ENCODE peak calls at places on chromosome 3, in seven cellular contexts. S is aorta; E is CD4-positive, alpha-beta memory T cell; R is A549; L is fibroblast of lung; U is psoas muscle; J is A673. A is an unnamed sample.

GRCh38 chr3:43995078-43995928 is 246.4 kb upstream of the TOPAZ1 start:
- DNase-seq in S (no peak), E (no peak), R (peak; percentile 80), L (peak; percentile 27), U (no peak), J (peak; percentile 70), A (peak; percentile 44)

GRCh38 chr3:10417849-10418248 is 87.5 kb downstream of the ATP2B2 start:
- DNase-seq in S (no peak), E (no peak), R (peak; percentile 54), L (peak; percentile 49), U (no peak), J (no peak), A (peak; percentile 31)

GRCh38 chr3:32835943-32836342 is 18.1 kb downstream of the TRIM71 start:
- DNase-seq in S (no peak), E (no peak), R (no peak), L (no peak), U (no peak), J (no peak), A (peak; percentile 84)

GRCh38 chr3:142663865-142664264 is 60.0 kb upstream of the TRPC1 start:
- DNase-seq in S (no peak), E (no peak), R (peak; percentile 15), L (no peak), U (no peak), J (no peak), A (no peak)

GRCh38 chr3:15007681-15008141 is 57.4 kb downstream of the MRPS25 start:
- DNase-seq in S (no peak), E (no peak), R (no peak), L (peak; percentile 88), U (no peak), J (no peak), A (no peak)

GRCh38 chr3:127071597-127072001 is 88.7 kb downstream of the PLXNA1 start:
- DNase-seq in S (no peak), E (no peak), R (no peak), L (no peak), U (no peak), J (no peak), A (no peak)

GRCh38 chr3:197949767-197950660 is at the start of gene RPL35A:
- DNase-seq in S (peak; percentile 91), E (peak; percentile 95), R (peak; percentile 94), L (peak; percentile 97), U (peak; percentile 85), J (peak; percentile 97), A (peak; percentile 97)

GRCh38 chr3:55174723-55175122 is 246.9 kb upstream of the LRTM1 start:
- DNase-seq in S (no peak), E (no peak), R (no peak), L (no peak), U (no peak), J (no peak), A (no peak)

GRCh38 chr3:55873523-55874254 is 386.6 kb upstream of the WNT5A start:
- DNase-seq in S (no peak), E (no peak), R (peak; percentile 76), L (peak; percentile 50), U (no peak), J (no peak), A (no peak)

GRCh38 chr3:185216587-185216918 is 37.3 kb downstream of the EHHADH start:
- DNase-seq in S (peak; percentile 53), E (no peak), R (no peak), L (no peak), U (no peak), J (no peak), A (peak; percentile 28)
- H3K4me3 ChIP-seq in S (peak overlapping the region; percentile 84), E (no peak overlapping the region), R (no peak overlapping the region), L (no peak overlapping the region), U (peak overlapping the region; percentile 35), J (no peak overlapping the region), A (no peak overlapping the region)

GRCh38 chr3:47851888-47852603 is 49.1 kb downstream of the DHX30 start:
- DNase-seq in S (no peak), E (no peak), R (no peak), L (no peak), U (no peak), J (no peak), A (no peak)

GRCh38 chr3:47848599-47849117 is 45.7 kb downstream of the DHX30 start:
- DNase-seq in S (no peak), E (no peak), R (no peak), L (no peak), U (no peak), J (no peak), A (no peak)

GRCh38 chr3:47849186-47850061 is 46.5 kb downstream of the DHX30 start:
- DNase-seq in S (no peak), E (no peak), R (no peak), L (no peak), U (no peak), J (no peak), A (no peak)

GRCh38 chr3:47850803-47851417 is 48.0 kb downstream of the DHX30 start:
- DNase-seq in S (no peak), E (no peak), R (no peak), L (no peak), U (no peak), J (no peak), A (no peak)

DNA sequence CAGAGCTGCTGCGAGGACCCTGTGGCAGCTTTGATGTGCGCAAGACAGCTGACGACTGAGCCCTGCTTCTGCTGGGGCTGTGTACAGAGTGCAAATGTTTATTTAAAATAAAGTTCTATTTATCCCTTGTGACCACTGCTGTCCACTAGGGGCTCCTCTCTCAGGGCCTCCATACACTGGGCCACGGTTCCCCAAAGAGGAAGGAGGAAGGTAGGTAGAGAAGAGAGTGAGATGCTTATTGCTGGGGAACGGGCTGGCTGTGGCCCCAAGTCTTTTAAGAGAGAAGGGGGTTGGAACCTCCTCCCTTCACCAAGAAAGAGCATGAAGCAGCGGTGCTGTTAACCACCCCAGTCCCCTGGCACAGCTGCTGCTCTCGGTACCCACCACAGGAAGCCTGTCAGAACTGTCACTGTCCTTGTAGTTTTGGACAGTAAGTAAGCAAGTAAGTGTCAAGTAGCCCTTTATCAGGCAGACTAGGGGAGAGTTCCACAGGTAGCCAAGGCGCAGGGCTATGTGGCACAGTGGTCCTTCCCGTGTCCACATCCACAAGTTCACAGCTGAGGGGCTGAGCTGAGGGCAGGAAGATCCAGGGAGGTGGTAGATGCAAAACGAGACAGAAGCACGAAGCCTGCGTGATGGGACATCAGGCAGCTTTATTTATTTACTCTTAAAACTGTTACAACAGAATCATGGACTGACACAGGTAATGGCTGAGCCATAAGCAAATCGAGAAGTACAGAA is 47.3 kb downstream of the DHX30 start:
- DNase-seq in S (no peak), E (no peak), R (peak; percentile 44), L (peak; percentile 55), U (no peak), J (no peak), A (peak; percentile 35)
- H3K4me3 ChIP-seq in S (no peak overlapping the region), E (no peak overlapping the region), R (no peak overlapping the region), L (no peak overlapping the region), U (no peak overlapping the region), J (no peak overlapping the region), A (no peak overlapping the region)

GRCh38 chr3:113276581-113277080 is 65.3 kb downstream of the BOC start:
- DNase-seq in S (no peak), E (no peak), R (no peak), L (no peak), U (no peak), J (no peak), A (no peak)
- H3K4me3 ChIP-seq in S (no peak overlapping the region), E (no peak overlapping the region), R (no peak overlapping the region), L (peak overlapping the region; percentile 35), U (peak overlapping the region; percentile 45), J (no peak overlapping the region), A (no peak overlapping the region)

GRCh38 chr3:12865271-12865670 is 23.9 kb upstream of the RPL32 start:
- DNase-seq in S (no peak), E (no peak), R (no peak), L (no peak), U (no peak), J (no peak), A (no peak)

GRCh38 chr3:12869025-12869695 is 27.8 kb upstream of the RPL32 start:
- DNase-seq in S (no peak), E (no peak), R (no peak), L (no peak), U (peak; percentile 48), J (no peak), A (peak; percentile 66)

GRCh38 chr3:12870942-12871341 is 29.6 kb upstream of the RPL32 start:
- DNase-seq in S (peak; percentile 75), E (no peak), R (no peak), L (no peak), U (peak; percentile 68), J (peak; percentile 25), A (no peak)

GRCh38 chr3:12866836-12867235 is 25.5 kb upstream of the RPL32 start:
- DNase-seq in S (no peak), E (no peak), R (no peak), L (no peak), U (peak; percentile 11), J (no peak), A (no peak)

GRCh38 chr3:12868039-12869024 is 27.0 kb upstream of the RPL32 start:
- DNase-seq in S (peak; percentile 85), E (peak; percentile 42), R (peak; percentile 88), L (peak; percentile 89), U (peak; percentile 85), J (peak; percentile 84), A (peak; percentile 91)
- H3K4me3 ChIP-seq in S (no peak overlapping the region), E (peak overlapping the region; percentile 36), R (no peak overlapping the region), L (no peak overlapping the region), U (no peak overlapping the region), J (no peak overlapping the region), A (peak overlapping the region; percentile 23)

GRCh38 chr3:104286645-104287044 is 1080.1 kb upstream of the ALCAM start:
- DNase-seq in S (no peak), E (no peak), R (no peak), L (no peak), U (no peak), J (no peak), A (no peak)

GRCh38 chr3:104291878-104292277 is 1074.8 kb upstream of the ALCAM start:
- DNase-seq in S (no peak), E (no peak), R (no peak), L (peak; percentile 8), U (no peak), J (no peak), A (no peak)

GRCh38 chr3:104291437-104291851 is 1075.3 kb upstream of the ALCAM start:
- DNase-seq in S (no peak), E (no peak), R (no peak), L (peak; percentile 15), U (no peak), J (no peak), A (no peak)
- H3K4me3 ChIP-seq in S (peak overlapping the region; percentile 59), E (peak overlapping the region; percentile 51), R (peak overlapping the region; percentile 14), L (no peak overlapping the region), U (no peak overlapping the region), J (no peak overlapping the region), A (no peak overlapping the region)

DNA sequence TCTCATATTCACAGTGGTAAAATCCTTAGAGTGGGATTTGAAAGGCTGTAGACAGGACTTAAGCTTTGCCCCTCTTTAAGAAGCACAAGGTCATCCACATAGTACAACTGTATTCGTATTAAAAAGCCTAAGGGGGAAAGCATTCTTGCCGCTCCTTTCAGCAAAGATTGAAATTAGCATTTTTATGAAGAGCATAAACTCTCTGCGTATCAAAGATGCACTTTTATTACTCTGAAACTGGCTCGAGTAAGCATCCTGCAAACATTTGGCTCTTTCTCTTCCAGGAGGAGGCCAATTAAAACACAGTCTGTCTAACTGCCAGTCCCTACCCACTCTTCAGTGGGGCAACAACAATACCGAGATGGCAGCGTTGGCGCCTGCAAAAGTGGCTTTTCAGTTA is 192.5 kb upstream of the TPRG1 start:
- DNase-seq in S (no peak), E (no peak), R (no peak), L (no peak), U (no peak), J (no peak), A (no peak)
- H3K4me3 ChIP-seq in S (no peak overlapping the region), E (no peak overlapping the region), R (no peak overlapping the region), L (no peak overlapping the region), U (no peak overlapping the region), J (no peak overlapping the region), A (no peak overlapping the region)